ENCODE peak calls at places on chromosomes 2 and 18, in seven cellular contexts. One of them, this sample, is unnamed. For H3K4me1 and H3K36me3, the result is how much of the 10 kb centered on the place peaks cover.

GRCh38 chr2:109045505-109045904 is 56.5 kb upstream of the EDAR start:
- DNase-seq in endothelial cell of umbilical vein: no peak
- DNase-seq in IMR-90: no peak
- DNase-seq in SJSA1: no peak
- DNase-seq in HCT116: no peak
- DNase-seq in left ventricle myocardium inferior: no peak
- DNase-seq in SK-N-SH: no peak
- DNase-seq in this sample: no peak

GRCh38 chr2:175004980-175005832 is at the start of gene CHN1:
- DNase-seq in endothelial cell of umbilical vein: peak
- DNase-seq in IMR-90: peak
- DNase-seq in SJSA1: peak
- DNase-seq in HCT116: no peak
- DNase-seq in left ventricle myocardium inferior: peak
- DNase-seq in SK-N-SH: peak
- DNase-seq in this sample: peak

GRCh38 chr2:8552264-8552913 is 129.5 kb upstream of the ID2 start:
- DNase-seq in endothelial cell of umbilical vein: no peak
- DNase-seq in IMR-90: no peak
- DNase-seq in SJSA1: no peak
- DNase-seq in HCT116: no peak
- DNase-seq in left ventricle myocardium inferior: peak
- DNase-seq in SK-N-SH: no peak
- DNase-seq in this sample: no peak

GRCh38 chr2:29192526-29192925 is 77.3 kb downstream of the CLIP4 start:
- DNase-seq in endothelial cell of umbilical vein: no peak
- DNase-seq in IMR-90: peak
- DNase-seq in SJSA1: no peak
- DNase-seq in HCT116: no peak
- DNase-seq in left ventricle myocardium inferior: no peak
- DNase-seq in SK-N-SH: no peak
- DNase-seq in this sample: no peak

GRCh38 chr18:46754661-46755292 is 2.1 kb downstream of the ST8SIA5 start:
- DNase-seq in endothelial cell of umbilical vein: no peak
- DNase-seq in IMR-90: no peak
- DNase-seq in SJSA1: no peak
- DNase-seq in HCT116: no peak
- DNase-seq in left ventricle myocardium inferior: no peak
- DNase-seq in SK-N-SH: no peak
- DNase-seq in this sample: no peak

GRCh38 chr2:98940102-98940501 is 4.1 kb upstream of the CRACDL start:
- DNase-seq in endothelial cell of umbilical vein: no peak
- DNase-seq in IMR-90: no peak
- DNase-seq in SJSA1: no peak
- DNase-seq in HCT116: no peak
- DNase-seq in left ventricle myocardium inferior: no peak
- DNase-seq in SK-N-SH: no peak
- DNase-seq in this sample: no peak

GRCh38 chr18:6724331-6724730 is 5.2 kb upstream of the ARHGAP28 start:
- DNase-seq in endothelial cell of umbilical vein: no peak
- DNase-seq in IMR-90: no peak
- DNase-seq in SJSA1: no peak
- DNase-seq in HCT116: no peak
- DNase-seq in left ventricle myocardium inferior: no peak
- DNase-seq in SK-N-SH: no peak
- DNase-seq in this sample: no peak

GRCh38 chr2:43027496-43027895 is 198.9 kb downstream of the ZFP36L2 start:
- DNase-seq in endothelial cell of umbilical vein: no peak
- DNase-seq in IMR-90: no peak
- DNase-seq in SJSA1: no peak
- DNase-seq in HCT116: no peak
- DNase-seq in left ventricle myocardium inferior: no peak
- DNase-seq in SK-N-SH: no peak
- DNase-seq in this sample: no peak

GRCh38 chr2:226652388-226652787 is 147.2 kb downstream of the IRS1 start:
- DNase-seq in endothelial cell of umbilical vein: peak
- DNase-seq in IMR-90: peak
- DNase-seq in SJSA1: no peak
- DNase-seq in HCT116: peak
- DNase-seq in left ventricle myocardium inferior: no peak
- DNase-seq in SK-N-SH: no peak
- DNase-seq in this sample: no peak

GRCh38 chr2:71455741-71456569 is 2.6 kb downstream of the DYSF start:
- DNase-seq in endothelial cell of umbilical vein: peak
- DNase-seq in IMR-90: no peak
- DNase-seq in SJSA1: no peak
- DNase-seq in HCT116: no peak
- DNase-seq in left ventricle myocardium inferior: peak
- DNase-seq in SK-N-SH: peak
- DNase-seq in this sample: no peak

GRCh38 chr18:10526211-10526949 is 553 bp downstream of the NAPG start:
- DNase-seq in endothelial cell of umbilical vein: peak
- DNase-seq in IMR-90: peak
- DNase-seq in SJSA1: no peak
- DNase-seq in HCT116: no peak
- DNase-seq in left ventricle myocardium inferior: peak
- DNase-seq in SK-N-SH: peak
- DNase-seq in this sample: peak

GRCh38 chr18:32200766-32201165 is 10.9 kb downstream of the MEP1B start:
- DNase-seq in endothelial cell of umbilical vein: no peak
- DNase-seq in IMR-90: no peak
- DNase-seq in SJSA1: no peak
- DNase-seq in HCT116: no peak
- DNase-seq in left ventricle myocardium inferior: no peak
- DNase-seq in SK-N-SH: peak
- DNase-seq in this sample: peak

GRCh38 chr2:101124684-101125366 is 26.4 kb downstream of the TBC1D8 start:
- DNase-seq in endothelial cell of umbilical vein: peak
- DNase-seq in IMR-90: peak
- DNase-seq in SJSA1: peak
- DNase-seq in HCT116: peak
- DNase-seq in left ventricle myocardium inferior: peak
- DNase-seq in SK-N-SH: no peak
- DNase-seq in this sample: no peak

GRCh38 chr2:109176489-109176888 is 47.5 kb downstream of the SH3RF3 start:
- DNase-seq in endothelial cell of umbilical vein: no peak
- DNase-seq in IMR-90: no peak
- DNase-seq in SJSA1: no peak
- DNase-seq in HCT116: no peak
- DNase-seq in left ventricle myocardium inferior: no peak
- DNase-seq in SK-N-SH: no peak
- DNase-seq in this sample: no peak

GRCh38 chr18:48943333-48943732 is 7.4 kb downstream of the SMAD7 start:
- DNase-seq in endothelial cell of umbilical vein: no peak
- DNase-seq in IMR-90: no peak
- DNase-seq in SJSA1: no peak
- DNase-seq in HCT116: no peak
- DNase-seq in left ventricle myocardium inferior: no peak
- DNase-seq in SK-N-SH: no peak
- DNase-seq in this sample: no peak

GRCh38 chr2:31247671-31248070 is 13.7 kb downstream of the EHD3 start:
- DNase-seq in endothelial cell of umbilical vein: no peak
- DNase-seq in IMR-90: no peak
- DNase-seq in SJSA1: no peak
- DNase-seq in HCT116: no peak
- DNase-seq in left ventricle myocardium inferior: no peak
- DNase-seq in SK-N-SH: no peak
- DNase-seq in this sample: no peak

GRCh38 chr18:48866028-48866733 is 84.6 kb downstream of the SMAD7 start:
- DNase-seq in endothelial cell of umbilical vein: peak
- DNase-seq in IMR-90: peak
- DNase-seq in SJSA1: no peak
- DNase-seq in HCT116: no peak
- DNase-seq in left ventricle myocardium inferior: peak
- DNase-seq in SK-N-SH: peak
- DNase-seq in this sample: peak

GRCh38 chr2:240565267-240566202 is 2.7 kb upstream of the RNPEPL1 start:
- DNase-seq in endothelial cell of umbilical vein: peak
- DNase-seq in IMR-90: peak
- DNase-seq in SJSA1: peak
- DNase-seq in HCT116: peak
- DNase-seq in left ventricle myocardium inferior: peak
- DNase-seq in SK-N-SH: peak
- DNase-seq in this sample: peak

GRCh38 chr2:105546623-105546964 is 147.7 kb upstream of the FHL2 start:
- DNase-seq in endothelial cell of umbilical vein: peak
- DNase-seq in IMR-90: no peak
- DNase-seq in SJSA1: peak
- DNase-seq in HCT116: no peak
- DNase-seq in left ventricle myocardium inferior: no peak
- DNase-seq in SK-N-SH: no peak
- DNase-seq in this sample: no peak

GRCh38 chr18:567119-567518 is 13.1 kb upstream of the CETN1 start:
- DNase-seq in endothelial cell of umbilical vein: no peak
- DNase-seq in IMR-90: no peak
- DNase-seq in SJSA1: peak
- DNase-seq in HCT116: no peak
- DNase-seq in left ventricle myocardium inferior: no peak
- DNase-seq in SK-N-SH: no peak
- DNase-seq in this sample: no peak

GRCh38 chr18:38032516-38032915 is 466.9 kb upstream of the CELF4 start:
- DNase-seq in endothelial cell of umbilical vein: no peak
- DNase-seq in IMR-90: no peak
- DNase-seq in SJSA1: no peak
- DNase-seq in HCT116: no peak
- DNase-seq in left ventricle myocardium inferior: no peak
- DNase-seq in SK-N-SH: no peak
- DNase-seq in this sample: no peak

GRCh38 chr2:15243762-15244161 is 317.4 kb downstream of the NBAS start:
- DNase-seq in endothelial cell of umbilical vein: peak
- DNase-seq in IMR-90: peak
- DNase-seq in SJSA1: no peak
- DNase-seq in HCT116: no peak
- DNase-seq in left ventricle myocardium inferior: no peak
- DNase-seq in SK-N-SH: no peak
- DNase-seq in this sample: no peak

GRCh38 chr2:179165356-179166000 is 99.2 kb downstream of the SESTD1 start:
- DNase-seq in endothelial cell of umbilical vein: no peak
- DNase-seq in IMR-90: no peak
- DNase-seq in SJSA1: no peak
- DNase-seq in HCT116: no peak
- DNase-seq in left ventricle myocardium inferior: no peak
- DNase-seq in SK-N-SH: no peak
- DNase-seq in this sample: no peak

GRCh38 chr2:27194538-27195354 is 17.1 kb upstream of the ATRAID start:
- DNase-seq in endothelial cell of umbilical vein: no peak
- DNase-seq in IMR-90: no peak
- DNase-seq in SJSA1: no peak
- DNase-seq in HCT116: no peak
- DNase-seq in left ventricle myocardium inferior: no peak
- DNase-seq in SK-N-SH: no peak
- DNase-seq in this sample: no peak

GRCh38 chr2:16005819-16006536 is 65.6 kb downstream of the MYCN start:
- DNase-seq in endothelial cell of umbilical vein: no peak
- DNase-seq in IMR-90: no peak
- DNase-seq in SJSA1: no peak
- DNase-seq in HCT116: peak
- DNase-seq in left ventricle myocardium inferior: no peak
- DNase-seq in SK-N-SH: no peak
- DNase-seq in this sample: peak

GRCh38 chr2:10331702-10332401 is 29.1 kb downstream of the HPCAL1 start:
- DNase-seq in endothelial cell of umbilical vein: no peak
- DNase-seq in IMR-90: no peak
- DNase-seq in SJSA1: no peak
- DNase-seq in HCT116: no peak
- DNase-seq in left ventricle myocardium inferior: no peak
- DNase-seq in SK-N-SH: no peak
- DNase-seq in this sample: no peak

GRCh38 chr2:10329584-10329879 is 26.8 kb downstream of the HPCAL1 start:
- DNase-seq in endothelial cell of umbilical vein: no peak
- DNase-seq in IMR-90: no peak
- DNase-seq in SJSA1: no peak
- DNase-seq in HCT116: no peak
- DNase-seq in left ventricle myocardium inferior: no peak
- DNase-seq in SK-N-SH: no peak
- DNase-seq in this sample: no peak

GRCh38 chr2:10329880-10330699 is 27.4 kb downstream of the HPCAL1 start:
- DNase-seq in endothelial cell of umbilical vein: peak
- DNase-seq in IMR-90: peak
- DNase-seq in SJSA1: peak
- DNase-seq in HCT116: no peak
- DNase-seq in left ventricle myocardium inferior: no peak
- DNase-seq in SK-N-SH: no peak
- DNase-seq in this sample: no peak

GRCh38 chr2:10331033-10331701 is 28.5 kb downstream of the HPCAL1 start:
- DNase-seq in endothelial cell of umbilical vein: peak
- DNase-seq in IMR-90: no peak
- DNase-seq in SJSA1: no peak
- DNase-seq in HCT116: peak
- DNase-seq in left ventricle myocardium inferior: peak
- DNase-seq in SK-N-SH: no peak
- DNase-seq in this sample: peak

GRCh38 chr2:10330700-10331032 is 28.0 kb downstream of the HPCAL1 start:
- DNase-seq in endothelial cell of umbilical vein: no peak
- DNase-seq in IMR-90: no peak
- DNase-seq in SJSA1: no peak
- DNase-seq in HCT116: no peak
- DNase-seq in left ventricle myocardium inferior: no peak
- DNase-seq in SK-N-SH: no peak
- DNase-seq in this sample: no peak
- H3K4me1 ChIP-seq in endothelial cell of umbilical vein: half or more
- H3K4me1 ChIP-seq in IMR-90: under half
- H3K4me1 ChIP-seq in SJSA1: under half
- H3K4me1 ChIP-seq in HCT116: under half
- H3K4me1 ChIP-seq in left ventricle myocardium inferior: half or more
- H3K4me1 ChIP-seq in SK-N-SH: half or more
- H3K4me1 ChIP-seq in this sample: under half

GRCh38 chr2:216151313-216152030 is 42.3 kb downstream of the XRCC5 start:
- DNase-seq in endothelial cell of umbilical vein: no peak
- DNase-seq in IMR-90: peak
- DNase-seq in SJSA1: no peak
- DNase-seq in HCT116: no peak
- DNase-seq in left ventricle myocardium inferior: no peak
- DNase-seq in SK-N-SH: peak
- DNase-seq in this sample: no peak
- H3K36me3 ChIP-seq in endothelial cell of umbilical vein: under half
- H3K36me3 ChIP-seq in IMR-90: half or more
- H3K36me3 ChIP-seq in SJSA1: half or more
- H3K36me3 ChIP-seq in HCT116: half or more
- H3K36me3 ChIP-seq in left ventricle myocardium inferior: half or more
- H3K36me3 ChIP-seq in SK-N-SH: half or more
- H3K36me3 ChIP-seq in this sample: half or more

GRCh38 chr2:196229013-196229412 is 57.6 kb upstream of the STK17B start:
- DNase-seq in endothelial cell of umbilical vein: no peak
- DNase-seq in IMR-90: no peak
- DNase-seq in SJSA1: no peak
- DNase-seq in HCT116: no peak
- DNase-seq in left ventricle myocardium inferior: no peak
- DNase-seq in SK-N-SH: no peak
- DNase-seq in this sample: no peak
- H3K4me1 ChIP-seq in endothelial cell of umbilical vein: under half
- H3K4me1 ChIP-seq in IMR-90: under half
- H3K4me1 ChIP-seq in SJSA1: under half
- H3K4me1 ChIP-seq in HCT116: under half
- H3K4me1 ChIP-seq in left ventricle myocardium inferior: under half
- H3K4me1 ChIP-seq in SK-N-SH: under half
- H3K4me1 ChIP-seq in this sample: under half

DNA sequence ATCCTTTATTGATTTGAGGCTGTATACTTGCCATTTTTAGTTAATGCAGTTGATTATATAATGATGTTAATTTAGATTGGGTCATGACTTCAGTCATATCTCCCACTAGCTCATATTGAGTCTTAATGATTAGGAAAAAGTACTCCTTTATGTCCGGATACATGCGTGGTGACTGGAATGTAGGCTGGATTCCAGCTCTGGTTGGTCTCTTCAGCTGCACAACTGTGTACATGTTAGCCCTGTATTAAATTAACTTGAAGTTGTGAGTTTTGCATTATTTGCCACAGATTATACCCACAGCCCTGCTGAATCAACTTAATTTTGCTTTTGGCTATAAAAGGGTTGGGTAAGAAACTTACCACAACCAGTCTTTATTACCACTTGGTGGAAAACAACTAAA is 22.5 kb downstream of the MOB4 start:
- DNase-seq in endothelial cell of umbilical vein: peak
- DNase-seq in IMR-90: peak
- DNase-seq in SJSA1: no peak
- DNase-seq in HCT116: no peak
- DNase-seq in left ventricle myocardium inferior: no peak
- DNase-seq in SK-N-SH: no peak
- DNase-seq in this sample: no peak
- H3K36me3 ChIP-seq in endothelial cell of umbilical vein: under half
- H3K36me3 ChIP-seq in IMR-90: under half
- H3K36me3 ChIP-seq in SJSA1: half or more
- H3K36me3 ChIP-seq in HCT116: under half
- H3K36me3 ChIP-seq in left ventricle myocardium inferior: half or more
- H3K36me3 ChIP-seq in SK-N-SH: half or more
- H3K36me3 ChIP-seq in this sample: under half